ENCODE peak calls at places on chromosomes 16 and 17, in five cellular contexts. P is sigmoid colon, C is K562, V is transverse colon, W is A549. X is an unnamed sample.

GRCh38 chr17:58161566-58161965 is 5.2 kb upstream of the OR4D2 start:
- DNase-seq in C (no peak), P (no peak), W (no peak), V (no peak), X (no peak)

GRCh38 chr16:1338119-1338730 is 4.8 kb downstream of the BAIAP3 start:
- DNase-seq in P (no peak), W (peak; percentile 50), C (peak; percentile 50), V (peak; percentile 70), X (no peak)

GRCh38 chr16:25020112-25020591 is 5.0 kb upstream of the ARHGAP17 start:
- DNase-seq in P (peak; percentile 3), W (no peak), C (no peak), V (no peak), X (no peak)

GRCh38 chr16:71360378-71360777 is 1.9 kb downstream of the CALB2 start:
- DNase-seq in P (no peak), W (peak; percentile 79), C (no peak), V (no peak), X (no peak)

GRCh38 chr16:53154513-53154912 is 99.7 kb downstream of the CHD9 start:
- DNase-seq in V (no peak), W (no peak), C (no peak), P (no peak), X (no peak)

GRCh38 chr16:72848759-72849664 is 198.9 kb downstream of the ZFHX3 start:
- DNase-seq in P (peak; percentile 94), W (peak; percentile 56), V (peak; percentile 85), C (peak; percentile 12), X (peak; percentile 87)

GRCh38 chr17:37848690-37849616 is 75.3 kb upstream of the TBC1D3K start:
- DNase-seq in V (no peak), P (no peak), C (peak; percentile 27), W (peak; percentile 86), X (no peak)

GRCh38 chr17:78196712-78197111 is 9.6 kb downstream of the AFMID start:
- DNase-seq in P (no peak), V (no peak), W (no peak), C (no peak), X (no peak)

GRCh38 chr17:54781389-54781788 is 119.3 kb upstream of the TOM1L1 start:
- DNase-seq in C (no peak), P (no peak), V (no peak), W (no peak), X (no peak)

GRCh38 chr16:89495121-89495520 is 4.8 kb upstream of the ANKRD11 start:
- DNase-seq in W (no peak), V (no peak), P (no peak), C (no peak), X (no peak)

GRCh38 chr17:49873466-49873865 is 25.6 kb upstream of the TAC4 start:
- DNase-seq in C (no peak), W (no peak), V (no peak), P (no peak), X (no peak)

GRCh38 chr17:30225112-30225511 is 10.4 kb downstream of the SLC6A4 start:
- DNase-seq in V (no peak), P (no peak), W (no peak), C (no peak), X (no peak)

GRCh38 chr16:89322381-89323119 is 105.0 kb downstream of the ZNF778 start:
- DNase-seq in P (peak; percentile 88), V (no peak), C (peak; percentile 44), W (peak; percentile 70), X (peak; percentile 64)

GRCh38 chr17:32697728-32698625 is 178.9 kb downstream of the MYO1D start:
- DNase-seq in C (no peak), P (no peak), W (no peak), V (no peak), X (no peak)

GRCh38 chr16:47713225-47713595 is 252.1 kb downstream of the PHKB start:
- DNase-seq in W (no peak), P (no peak), C (no peak), V (no peak), X (no peak)

GRCh38 chr17:80939151-80940145 is 52.2 kb upstream of the CHMP6 start:
- DNase-seq in W (no peak), P (peak; percentile 54), V (no peak), C (no peak), X (no peak)

GRCh38 chr17:78458091-78458490 is 79.6 kb downstream of the PGS1 start:
- DNase-seq in C (no peak), V (no peak), P (no peak), W (no peak), X (no peak)

GRCh38 chr17:63984651-63985386 is 12.1 kb upstream of the SCN4A start:
- DNase-seq in C (peak; percentile 51), W (no peak), P (no peak), V (peak; percentile 39), X (peak; percentile 52)

GRCh38 chr17:57048096-57048495 is 37.0 kb upstream of the AKAP1 start:
- DNase-seq in W (no peak), C (no peak), V (no peak), P (no peak), X (no peak)

GRCh38 chr16:13779676-13780075 is 140.3 kb upstream of the ERCC4 start:
- DNase-seq in W (no peak), P (no peak), V (no peak), C (peak; percentile 23), X (no peak)

GRCh38 chr16:83967838-83968482 is at the start of gene NECAB2:
- DNase-seq in P (no peak), C (peak; percentile 98), W (peak; percentile 41), V (no peak), X (no peak)

GRCh38 chr17:18961634-18962493 is 9.9 kb downstream of the SLC5A10 start:
- DNase-seq in V (no peak), C (no peak), W (peak; percentile 66), P (no peak), X (no peak)

GRCh38 chr17:57898487-57899311 is 48.9 kb upstream of the MRPS23 start:
- DNase-seq in W (no peak), P (peak; percentile 89), V (peak; percentile 54), C (no peak), X (peak; percentile 48)

GRCh38 chr17:16101440-16101839 is 101.8 kb downstream of the TTC19 start:
- DNase-seq in V (no peak), C (no peak), W (no peak), P (no peak), X (no peak)

GRCh38 chr16:30979170-30980067 is 5.6 kb upstream of the HSD3B7 start:
- DNase-seq in V (no peak), W (no peak), C (peak; percentile 57), P (no peak), X (no peak)

GRCh38 chr17:44940321-44940720 is 7.3 kb downstream of the KIF18B start:
- DNase-seq in V (no peak), C (no peak), P (peak; percentile 6), W (peak; percentile 84), X (no peak)
- TF ChIP-seq EP300 in V (no peak), C (no peak), P (no peak), W (peak; percentile 44), X (no peak)

GRCh38 chr17:1746975-1747543 is 4.4 kb downstream of the SERPINF2 start:
- DNase-seq in P (no peak), V (peak; percentile 77), W (no peak), C (no peak), X (peak; percentile 80)
- TF ChIP-seq EP300 in P (peak; percentile 64), V (peak; percentile 88), W (no peak), C (no peak), X (peak; percentile 97)

DNA sequence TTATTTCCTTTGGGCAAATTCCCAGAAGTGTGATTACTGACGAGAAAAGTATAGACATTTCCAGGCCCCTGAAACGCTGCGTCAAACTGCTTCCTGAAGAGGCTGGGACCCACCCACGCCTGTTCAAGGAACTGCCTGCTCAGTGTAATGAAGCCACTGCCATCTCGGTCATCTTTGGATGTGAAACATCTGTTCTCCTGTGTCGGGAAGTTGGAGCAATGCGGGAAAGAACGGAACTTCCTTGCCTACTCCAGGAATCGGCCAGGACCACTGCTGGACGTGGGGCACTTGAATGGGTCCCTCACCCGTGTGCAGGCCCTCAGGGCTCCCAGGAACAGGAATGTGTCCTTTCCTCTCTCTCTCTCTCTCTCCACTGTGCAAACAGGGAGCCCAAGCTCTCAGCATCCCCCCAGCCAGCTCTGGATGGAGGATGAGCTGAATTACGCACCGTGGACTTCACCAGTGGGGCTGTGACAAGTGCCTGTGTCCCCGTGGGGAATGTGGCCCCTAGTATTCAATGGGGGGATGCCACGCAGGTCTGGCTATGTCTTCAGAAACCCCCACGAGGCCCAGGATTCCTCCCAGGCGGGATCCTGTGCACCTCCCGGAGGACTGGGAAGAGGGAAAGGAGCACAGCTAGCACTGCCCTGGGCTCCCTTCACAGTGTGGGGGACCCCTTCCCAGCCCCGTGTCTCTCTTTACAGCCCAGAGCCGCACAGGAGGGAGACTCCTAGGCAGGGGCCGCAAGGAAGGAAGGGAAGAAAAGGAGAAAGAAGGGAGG is 18.3 kb upstream of the LITAF start:
- DNase-seq in P (peak; percentile 88), C (no peak), W (no peak), V (peak; percentile 54), X (peak; percentile 84)
- TF ChIP-seq EP300 in P (no peak), C (no peak), W (no peak), V (peak; percentile 36), X (peak; percentile 75)

GRCh38 chr17:73262676-73263642 is 1.3 kb upstream of the CPSF4L start:
- DNase-seq in W (no peak), C (no peak), V (no peak), P (peak; percentile 54), X (no peak)

GRCh38 chr17:73265646-73266640 is 4.3 kb upstream of the CPSF4L start:
- DNase-seq in W (no peak), V (no peak), C (no peak), P (no peak), X (no peak)

GRCh38 chr17:73257516-73257915 is 4.2 kb downstream of the CPSF4L start:
- DNase-seq in V (peak; percentile 13), P (peak; percentile 86), C (no peak), W (no peak), X (no peak)

GRCh38 chr17:73261617-73261951 is at the start of gene CPSF4L:
- DNase-seq in W (no peak), C (no peak), P (peak; percentile 44), V (no peak), X (no peak)

GRCh38 chr17:73261952-73262675 is 434 bp upstream of the CPSF4L start:
- DNase-seq in P (peak; percentile 67), V (peak; percentile 83), W (no peak), C (no peak), X (no peak)
- TF ChIP-seq EP300 in P (no peak), V (no peak), W (no peak), C (no peak), X (no peak)